ENCODE peak calls at places on chromosomes 3 and 15, in six cellular contexts. Y, S, G, I, R and A are unnamed samples.

GRCh38 chr3:77039606-77040553 is at the start of gene ROBO2:
- DNase-seq in Y (no peak), S (peak), G (no peak), I (no peak), R (no peak), A (peak)

GRCh38 chr15:64825431-64826294 is at the start of gene PIF1:
- DNase-seq in Y (peak), S (peak), G (peak), I (peak), R (peak), A (peak)

GRCh38 chr15:40949756-40950207 is 3.5 kb upstream of the CHAC1 start:
- DNase-seq in Y (no peak), S (no peak), G (no peak), I (no peak), R (no peak), A (no peak)

GRCh38 chr3:124108446-124108845 is 116.5 kb upstream of the ROPN1 start:
- DNase-seq in Y (no peak), S (no peak), G (no peak), I (no peak), R (no peak), A (no peak)

GRCh38 chr3:95280711-95281352 is 1218.0 kb downstream of the NSUN3 start:
- DNase-seq in Y (no peak), S (no peak), G (no peak), I (no peak), R (no peak), A (no peak)

GRCh38 chr3:31288641-31289100 is 244.1 kb upstream of the STT3B start:
- DNase-seq in Y (no peak), S (peak), G (peak), I (peak), R (no peak), A (peak)

GRCh38 chr15:24956131-24956838 is 1.5 kb downstream of the SNRPN start:
- DNase-seq in Y (peak), S (peak), G (peak), I (peak), R (peak), A (peak)

GRCh38 chr15:55267401-55268053 is 22.1 kb downstream of the RAB27A start:
- DNase-seq in Y (peak), S (no peak), G (no peak), I (peak), R (no peak), A (no peak)

GRCh38 chr3:87175662-87176230 is 51.4 kb upstream of the CHMP2B start:
- DNase-seq in Y (no peak), S (no peak), G (no peak), I (no peak), R (peak), A (no peak)

GRCh38 chr3:66362541-66362941 is 138.3 kb downstream of the LRIG1 start:
- DNase-seq in Y (no peak), S (no peak), G (peak), I (no peak), R (peak), A (no peak)

GRCh38 chr3:69865920-69866679 is 126.8 kb downstream of the MITF start:
- DNase-seq in Y (no peak), S (peak), G (no peak), I (no peak), R (no peak), A (peak)

GRCh38 chr3:10935846-10936631 is 56.5 kb upstream of the SLC6A1 start:
- DNase-seq in Y (no peak), S (no peak), G (no peak), I (no peak), R (no peak), A (no peak)

GRCh38 chr15:57301307-57301706 is 75.0 kb upstream of the CGNL1 start:
- DNase-seq in Y (no peak), S (no peak), G (no peak), I (no peak), R (no peak), A (no peak)

GRCh38 chr15:70289191-70289955 is 191.7 kb upstream of the TLE3 start:
- DNase-seq in Y (no peak), S (no peak), G (no peak), I (no peak), R (no peak), A (no peak)

GRCh38 chr3:31114929-31115283 is 220.4 kb upstream of the GADL1 start:
- DNase-seq in Y (no peak), S (no peak), G (no peak), I (no peak), R (no peak), A (no peak)

GRCh38 chr3:141076821-141077571 is 25.8 kb downstream of the SPSB4 start:
- DNase-seq in Y (peak), S (peak), G (no peak), I (no peak), R (no peak), A (peak)

GRCh38 chr3:54235998-54236397 is 113.6 kb downstream of the CACNA2D3 start:
- DNase-seq in Y (no peak), S (no peak), G (no peak), I (no peak), R (no peak), A (no peak)

GRCh38 chr15:43420435-43420834 is 49.5 kb downstream of the TUBGCP4 start:
- DNase-seq in Y (no peak), S (no peak), G (no peak), I (no peak), R (no peak), A (no peak)

GRCh38 chr15:78790027-78790426 is 21.2 kb downstream of the ADAMTS7 start:
- DNase-seq in Y (no peak), S (no peak), G (no peak), I (peak), R (no peak), A (no peak)

GRCh38 chr3:38968403-38968802 is 83.3 kb downstream of the SCN11A start:
- DNase-seq in Y (no peak), S (no peak), G (no peak), I (no peak), R (no peak), A (no peak)

GRCh38 chr3:51340311-51340829 is 44.7 kb upstream of the MANF start:
- DNase-seq in Y (no peak), S (no peak), G (peak), I (no peak), R (peak), A (no peak)

GRCh38 chr15:53588773-53589172 is 170.7 kb downstream of the WDR72 start:
- DNase-seq in Y (no peak), S (no peak), G (no peak), I (no peak), R (peak), A (no peak)